ENCODE peak calls at places on chromosome 1, in four cellular contexts. E, T, P and V are unnamed samples.

GRCh38 chr1:19774180-19774785 is 25.4 kb downstream of the TMCO4 start:
- DNase-seq in T (no peak), P (no peak), E (no peak), V (no peak)

GRCh38 chr1:65020774-65021173 is 54.4 kb upstream of the JAK1 start:
- DNase-seq in P (no peak), T (no peak), E (no peak), V (no peak)

GRCh38 chr1:65255088-65256050 is 54.0 kb upstream of the DNAJC6 start:
- DNase-seq in E (no peak), P (peak; percentile 21), T (no peak), V (no peak)

GRCh38 chr1:12447849-12448312 is 170.1 kb downstream of the DHRS3 start:
- DNase-seq in P (peak; percentile 81), T (no peak), E (no peak), V (peak; percentile 67)

GRCh38 chr1:145720878-145721671 is 1.8 kb downstream of the CD160 start:
- DNase-seq in P (peak; percentile 46), E (peak; percentile 21), T (peak; percentile 35), V (no peak)

GRCh38 chr1:99441234-99442095 is 177.2 kb downstream of the PLPPR4 start:
- DNase-seq in E (no peak), T (no peak), P (peak; percentile 67), V (peak; percentile 61)

GRCh38 chr1:56378376-56379070 is 200.8 kb downstream of the PLPP3 start:
- DNase-seq in P (no peak), T (no peak), E (no peak), V (no peak)

GRCh38 chr1:93081716-93082115 is 2.6 kb downstream of the MTF2 start:
- DNase-seq in T (no peak), P (peak; percentile 79), E (no peak), V (peak; percentile 47)

GRCh38 chr1:224338150-224338838 is 8.3 kb upstream of the NVL start:
- DNase-seq in T (no peak), E (no peak), P (no peak), V (no peak)

GRCh38 chr1:12145616-12146342 is 21.0 kb upstream of the TNFRSF1B start:
- DNase-seq in E (no peak), P (no peak), T (no peak), V (no peak)

GRCh38 chr1:244074559-244075171 is 23.6 kb downstream of the ZBTB18 start:
- DNase-seq in P (no peak), T (no peak), E (no peak), V (no peak)

GRCh38 chr1:4633346-4633745 is 21.1 kb upstream of the AJAP1 start:
- DNase-seq in P (no peak), T (no peak), E (no peak), V (no peak)

GRCh38 chr1:37765937-37766664 is 1.2 kb upstream of the EPHA10 start:
- DNase-seq in E (no peak), P (no peak), T (peak; percentile 2), V (no peak)

GRCh38 chr1:237672748-237673147 is 218.0 kb downstream of the ZP4 start:
- DNase-seq in P (no peak), E (no peak), T (no peak), V (no peak)

GRCh38 chr1:68819190-68819829 is 322.4 kb upstream of the DEPDC1 start:
- DNase-seq in P (peak; percentile 18), E (no peak), T (peak; percentile 31), V (no peak)

GRCh38 chr1:21898326-21899155 is 38.6 kb downstream of the HSPG2 start:
- DNase-seq in E (no peak), P (no peak), T (no peak), V (no peak)

GRCh38 chr1:180247061-180247460 is 17.0 kb downstream of the LHX4 start:
- DNase-seq in P (no peak), E (peak; percentile 74), T (no peak), V (no peak)

GRCh38 chr1:237562247-237562823 is 328.4 kb downstream of the ZP4 start:
- DNase-seq in E (peak; percentile 33), P (peak; percentile 70), T (no peak), V (peak; percentile 44)

GRCh38 chr1:109482796-109483638 is 688 bp upstream of the ATXN7L2 start:
- DNase-seq in T (no peak), E (no peak), P (no peak), V (no peak)

GRCh38 chr1:178189814-178190213 is 95.9 kb downstream of the RASAL2 start:
- DNase-seq in T (peak; percentile 13), P (no peak), E (peak; percentile 8), V (no peak)

GRCh38 chr1:7042322-7043231 is 257.3 kb downstream of the CAMTA1 start:
- DNase-seq in P (peak; percentile 42), T (peak; percentile 10), E (no peak), V (no peak)

GRCh38 chr1:234911787-234912186 is 216.8 kb downstream of the TOMM20 start:
- DNase-seq in E (no peak), T (no peak), P (no peak), V (no peak)

GRCh38 chr1:38075191-38075590 is 28.6 kb upstream of the POU3F1 start:
- DNase-seq in T (no peak), E (no peak), P (no peak), V (no peak)

GRCh38 chr1:23452011-23452411 is 27.5 kb upstream of the TCEA3 start:
- DNase-seq in T (peak; percentile 24), E (no peak), P (no peak), V (no peak)

GRCh38 chr1:161173711-161174110 is 3.6 kb downstream of the B4GALT3 start:
- DNase-seq in P (no peak), T (no peak), E (no peak), V (no peak)

GRCh38 chr1:171438441-171438840 is 46.9 kb upstream of the PRRC2C start:
- DNase-seq in T (peak; percentile 81), E (no peak), P (peak; percentile 97), V (peak; percentile 94)

GRCh38 chr1:232519186-232519585 is 110.7 kb downstream of the SIPA1L2 start:
- DNase-seq in T (no peak), P (no peak), E (no peak), V (no peak)

GRCh38 chr1:33263890-33264504 is 7.7 kb downstream of the ZNF362 start:
- DNase-seq in T (no peak), E (no peak), P (no peak), V (no peak)

GRCh38 chr1:66254785-66255184 is 279.2 kb upstream of the SGIP1 start:
- DNase-seq in T (no peak), P (no peak), E (no peak), V (no peak)

GRCh38 chr1:31704261-31705079 is 653 bp upstream of the COL16A1 start:
- DNase-seq in E (no peak), T (no peak), P (peak; percentile 85), V (no peak)

GRCh38 chr1:31702836-31703404 is 897 bp downstream of the COL16A1 start:
- DNase-seq in P (no peak), E (no peak), T (no peak), V (no peak)

GRCh38 chr1:31705080-31705866 is 1.5 kb upstream of the COL16A1 start:
- DNase-seq in T (no peak), E (no peak), P (peak; percentile 79), V (no peak)

GRCh38 chr1:31701137-31701736 is 2.6 kb downstream of the COL16A1 start:
- DNase-seq in P (peak; percentile 97), E (peak; percentile 80), T (no peak), V (peak; percentile 93)

DNA sequence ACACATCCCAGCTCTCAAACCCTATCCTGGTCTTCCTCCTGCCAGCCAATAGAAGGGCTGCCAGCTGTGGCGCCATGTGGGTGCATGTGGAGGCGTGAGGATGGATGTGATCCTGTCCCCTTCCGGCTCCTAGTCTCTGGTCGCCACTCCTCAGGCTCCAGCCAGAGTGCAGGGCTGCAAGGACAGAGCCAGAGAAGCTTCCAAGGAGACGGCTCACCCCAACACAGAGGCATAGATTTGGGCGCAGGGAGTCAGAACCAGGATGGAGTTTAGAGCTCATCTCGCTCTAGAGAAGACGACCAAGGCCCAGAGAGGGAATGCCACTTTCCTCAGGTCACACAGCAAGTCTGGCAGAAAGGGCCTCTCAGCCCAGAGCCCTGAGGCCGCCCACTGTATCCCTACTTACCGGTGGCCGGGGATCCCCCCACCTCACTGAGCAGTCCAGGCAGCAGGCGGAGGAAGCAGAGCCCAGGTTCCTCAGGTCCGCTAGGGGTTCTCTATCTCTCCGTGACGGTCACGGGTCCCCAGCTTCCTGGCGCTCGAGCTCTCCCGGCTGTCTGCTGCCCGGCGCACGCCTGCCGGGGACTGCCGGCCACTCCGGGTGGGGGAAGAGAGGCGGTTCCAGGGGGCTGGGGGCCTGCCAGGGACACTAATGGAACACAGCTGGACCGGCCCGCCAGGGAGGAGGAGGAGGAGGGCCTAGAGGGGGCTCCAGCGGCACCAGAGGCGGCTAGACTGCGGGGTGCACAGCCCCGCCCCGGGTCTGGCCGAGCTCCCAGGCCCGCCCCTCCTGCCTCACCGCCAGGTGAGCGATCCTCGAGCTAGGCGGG is at the start of gene COL16A1:
- DNase-seq in T (no peak), E (no peak), P (peak; percentile 82), V (no peak)
- H3K4me3 ChIP-seq in T (no peak within 1 kb of the TSS), E (no peak within 1 kb of the TSS), P (peak within 1 kb of the TSS; percentile 71), V (peak within 1 kb of the TSS; percentile 85)

DNA sequence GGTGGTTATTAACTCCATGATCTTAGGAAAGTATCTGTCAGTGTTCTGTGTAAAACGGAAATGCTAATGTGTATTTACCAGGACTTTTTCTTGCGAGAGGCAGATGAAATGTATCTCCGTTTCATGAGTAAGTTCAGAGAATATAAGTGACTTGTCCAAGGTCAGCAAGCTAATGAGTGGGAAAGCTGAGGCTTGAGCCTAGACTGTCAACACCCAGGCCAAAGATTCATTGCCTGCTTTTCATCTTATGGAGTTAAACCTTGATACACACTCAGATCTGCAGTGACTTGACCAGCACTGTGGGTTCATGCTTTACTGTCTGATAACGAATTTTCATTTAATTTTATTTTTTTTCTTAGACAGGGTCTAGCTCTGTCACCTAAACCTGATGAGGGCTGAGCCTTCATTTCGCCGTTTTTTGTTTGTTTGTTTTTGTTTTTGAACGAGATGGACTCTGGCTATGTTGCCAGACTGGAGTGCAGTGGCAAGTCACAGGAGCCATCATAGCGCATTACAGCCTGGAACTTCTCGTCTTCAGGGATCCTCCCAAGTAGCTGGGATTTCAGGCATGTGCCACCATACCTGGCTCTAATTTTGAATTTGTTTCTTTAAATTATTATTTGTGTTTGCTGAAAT is 918 bp upstream of the JTB start:
- DNase-seq in P (no peak), T (no peak), E (no peak), V (no peak)
- TF ChIP-seq CTCF in P (no peak), T (no peak), E (no peak), V (no peak)

DNA sequence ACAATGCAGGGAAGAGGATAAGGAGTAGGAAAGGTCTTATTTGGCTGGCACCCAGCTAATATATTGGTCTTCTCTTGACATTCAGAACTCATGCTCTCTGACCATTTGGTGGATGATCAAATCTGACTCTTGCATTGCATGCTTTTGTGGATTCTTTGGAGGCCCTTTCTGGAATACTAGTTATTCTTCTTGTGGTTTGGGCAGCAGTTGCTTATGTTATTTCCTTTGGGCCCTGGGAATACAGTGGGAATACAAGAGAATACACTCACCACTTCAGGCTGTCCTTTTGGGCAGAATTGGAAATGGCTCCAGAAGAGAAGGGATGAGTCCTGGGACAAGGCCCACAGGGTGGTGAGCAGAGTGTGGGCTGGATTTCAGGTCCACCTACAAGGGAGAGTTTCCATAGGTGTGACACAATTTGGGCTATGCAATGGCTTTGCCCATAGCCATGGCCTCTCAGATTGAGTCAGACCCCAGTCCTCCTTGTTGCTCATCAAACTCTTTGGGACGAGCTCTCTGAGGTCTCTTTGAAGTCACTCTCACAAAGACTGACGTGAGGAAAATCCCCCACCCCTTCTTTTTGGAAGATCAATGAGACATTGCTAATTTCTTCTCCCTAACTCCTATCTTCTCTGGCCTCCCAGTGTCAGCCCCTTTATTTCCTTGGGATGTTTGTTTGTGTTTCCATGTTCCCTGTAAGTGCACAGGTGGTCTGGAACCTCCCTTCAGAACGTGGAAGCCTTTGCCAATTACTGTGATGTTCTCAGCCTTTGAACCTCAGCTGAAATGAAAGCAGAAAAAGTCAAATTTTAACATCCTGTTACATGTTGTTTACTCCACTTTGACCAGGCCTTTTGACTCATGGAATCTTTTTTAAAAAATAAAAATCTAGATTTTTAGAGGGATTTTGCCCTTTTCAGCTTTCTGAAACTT is 19.4 kb downstream of the HSD11B1 start:
- DNase-seq in E (no peak), P (no peak), T (no peak), V (no peak)
- H3K4me3 ChIP-seq in E (no peak overlapping the region), P (no peak overlapping the region), T (no peak overlapping the region), V (no peak overlapping the region)

GRCh38 chr1:17082761-17083160 is 28.9 kb upstream of the SDHB start:
- DNase-seq in E (no peak), P (no peak), T (no peak), V (no peak)
- TF ChIP-seq CTCF in E (no peak), P (no peak), T (no peak), V (no peak)